ENCODE peak calls at places on chromosome 17, in seven cellular contexts. R is omental fat pad; F is AG08396; K is cerebellar nuclear complex; D is CD8-positive, alpha-beta T cell; X is stimulated activated CD4-positive, alpha-beta T cell treated with anti-CD3 and anti-CD28 coated beads, Interleukin-15, amount 100 ng/mL, for 24 hours; A is HL-60. S is an unnamed sample.

GRCh38 chr17:81486174-81486810 is 26.3 kb downstream of the ACTG1 start:
- DNase-seq in R (no peak), F (no peak), K (no peak), D (no peak), X (no peak), A (no peak), S (no peak)

GRCh38 chr17:68849673-68850260 is 105.4 kb downstream of the ABCA8 start:
- DNase-seq in R (no peak), F (no peak), K (no peak), D (no peak), X (no peak), A (no peak), S (no peak)

GRCh38 chr17:80265205-80266068 is 4.8 kb downstream of the RNF213 start:
- DNase-seq in R (no peak), F (no peak), K (no peak), D (peak), X (peak), A (no peak), S (no peak)

GRCh38 chr17:9676084-9676483 is 30.8 kb downstream of the USP43 start:
- DNase-seq in R (no peak), F (no peak), K (no peak), D (no peak), X (no peak), A (no peak), S (no peak)

GRCh38 chr17:63622571-63623390 is 564 bp downstream of the MAP3K3 start:
- DNase-seq in R (no peak), F (peak), K (no peak), D (peak), X (peak), A (no peak), S (peak)

GRCh38 chr17:56593741-56594527 is 435 bp downstream of the NOG start:
- DNase-seq in R (no peak), F (peak), K (no peak), D (no peak), X (peak), A (peak), S (peak)

GRCh38 chr17:7586673-7587419 is 3.0 kb downstream of the SOX15 start:
- DNase-seq in R (no peak), F (no peak), K (no peak), D (no peak), X (no peak), A (no peak), S (no peak)

GRCh38 chr17:82296511-82297279 is 20.7 kb downstream of the CD7 start:
- DNase-seq in R (no peak), F (no peak), K (no peak), D (no peak), X (no peak), A (no peak), S (no peak)

GRCh38 chr17:62780951-62781350 is 27.2 kb downstream of the MARCHF10 start:
- DNase-seq in R (no peak), F (no peak), K (no peak), D (no peak), X (no peak), A (no peak), S (no peak)

GRCh38 chr17:57215317-57215716 is 41.0 kb upstream of the MSI2 start:
- DNase-seq in R (no peak), F (no peak), K (no peak), D (no peak), X (no peak), A (no peak), S (no peak)

GRCh38 chr17:71511266-71511995 is 609.4 kb upstream of the SOX9 start:
- DNase-seq in R (no peak), F (no peak), K (no peak), D (no peak), X (no peak), A (no peak), S (no peak)

GRCh38 chr17:15513058-15513858 is 45.8 kb upstream of the CDRT4 start:
- DNase-seq in R (no peak), F (no peak), K (no peak), D (no peak), X (no peak), A (no peak), S (no peak)

GRCh38 chr17:32495347-32496253 is 8.8 kb downstream of the CDK5R1 start:
- DNase-seq in R (no peak), F (peak), K (peak), D (no peak), X (no peak), A (no peak), S (peak)

GRCh38 chr17:60326702-60327101 is 65.2 kb downstream of the USP32 start:
- DNase-seq in R (no peak), F (no peak), K (no peak), D (no peak), X (no peak), A (no peak), S (no peak)

GRCh38 chr17:33511670-33512069 is 218.6 kb upstream of the ASIC2 start:
- DNase-seq in R (no peak), F (no peak), K (no peak), D (no peak), X (no peak), A (no peak), S (no peak)

GRCh38 chr17:53721101-53721500 is 101.6 kb upstream of the KIF2B start:
- DNase-seq in R (no peak), F (no peak), K (no peak), D (no peak), X (no peak), A (no peak), S (no peak)

GRCh38 chr17:80237386-80237785 is 17.2 kb downstream of the SLC26A11 start:
- DNase-seq in R (no peak), F (no peak), K (no peak), D (no peak), X (no peak), A (no peak), S (no peak)

GRCh38 chr17:4600563-4600962 is 16.2 kb downstream of the SMTNL2 start:
- DNase-seq in R (no peak), F (no peak), K (no peak), D (no peak), X (no peak), A (no peak), S (no peak)

GRCh38 chr17:40600486-40601046 is 35.3 kb upstream of the CCR7 start:
- DNase-seq in R (no peak), F (no peak), K (no peak), D (no peak), X (no peak), A (no peak), S (no peak)

GRCh38 chr17:17071531-17072360 is 29.5 kb downstream of the MPRIP start:
- DNase-seq in R (no peak), F (no peak), K (no peak), D (no peak), X (no peak), A (no peak), S (no peak)

GRCh38 chr17:80793851-80794267 is 197.8 kb upstream of the CHMP6 start:
- DNase-seq in R (no peak), F (no peak), K (no peak), D (no peak), X (no peak), A (no peak), S (no peak)

GRCh38 chr17:41307647-41308046 is 1.5 kb downstream of the KRTAP16-1 start:
- DNase-seq in R (no peak), F (no peak), K (peak), D (no peak), X (no peak), A (peak), S (no peak)

GRCh38 chr17:50484341-50485155 is 5.9 kb downstream of the RSAD1 start:
- DNase-seq in R (no peak), F (no peak), K (no peak), D (no peak), X (no peak), A (no peak), S (peak)

GRCh38 chr17:28744104-28744801 is 442 bp downstream of the TRAF4 start:
- DNase-seq in R (peak), F (peak), K (no peak), D (no peak), X (peak), A (peak), S (peak)

GRCh38 chr17:78667741-78668640 is 90.8 kb upstream of the DNAH17 start:
- DNase-seq in R (no peak), F (no peak), K (no peak), D (no peak), X (no peak), A (no peak), S (no peak)

GRCh38 chr17:1653735-1654134 is 4.1 kb upstream of the RILP start:
- DNase-seq in R (no peak), F (no peak), K (no peak), D (no peak), X (no peak), A (no peak), S (no peak)

S was measured in right lobe of liver.